ENCODE peak calls at places on chromosomes 12 and 14, in seven cellular contexts. One of them, this sample, is unnamed.

GRCh38 chr14:70130498-70130897 is 58.3 kb downstream of the SLC8A3 start:
- DNase-seq in H1: no peak
- DNase-seq in K562: no peak
- DNase-seq in GM12878: no peak
- DNase-seq in HCT116: no peak
- DNase-seq in HepG2: no peak
- DNase-seq in SK-N-SH: no peak
- DNase-seq in this sample: no peak

GRCh38 chr12:59396519-59396918 is 199.3 kb upstream of the SLC16A7 start:
- DNase-seq in H1: no peak
- DNase-seq in K562: no peak
- DNase-seq in GM12878: no peak
- DNase-seq in HCT116: no peak
- DNase-seq in HepG2: no peak
- DNase-seq in SK-N-SH: no peak
- DNase-seq in this sample: no peak

GRCh38 chr12:71441836-71442566 is 2.4 kb downstream of the LGR5 start:
- DNase-seq in H1: no peak
- DNase-seq in K562: no peak
- DNase-seq in GM12878: no peak
- DNase-seq in HCT116: no peak
- DNase-seq in HepG2: no peak
- DNase-seq in SK-N-SH: no peak
- DNase-seq in this sample: no peak

GRCh38 chr14:21476526-21476924 is 234 bp downstream of the RAB2B start:
- DNase-seq in H1: no peak
- DNase-seq in K562: peak
- DNase-seq in GM12878: no peak
- DNase-seq in HCT116: no peak
- DNase-seq in HepG2: peak
- DNase-seq in SK-N-SH: peak
- DNase-seq in this sample: peak

GRCh38 chr12:54571857-54572195 is 16.6 kb downstream of the PPP1R1A start:
- DNase-seq in H1: no peak
- DNase-seq in K562: no peak
- DNase-seq in GM12878: no peak
- DNase-seq in HCT116: no peak
- DNase-seq in HepG2: no peak
- DNase-seq in SK-N-SH: no peak
- DNase-seq in this sample: no peak

GRCh38 chr12:91422107-91422506 is 239.5 kb upstream of the DCN start:
- DNase-seq in H1: no peak
- DNase-seq in K562: no peak
- DNase-seq in GM12878: no peak
- DNase-seq in HCT116: no peak
- DNase-seq in HepG2: no peak
- DNase-seq in SK-N-SH: no peak
- DNase-seq in this sample: peak

GRCh38 chr12:26939192-26939832 is 1.0 kb downstream of the FGFR1OP2 start:
- DNase-seq in H1: no peak
- DNase-seq in K562: peak
- DNase-seq in GM12878: peak
- DNase-seq in HCT116: no peak
- DNase-seq in HepG2: no peak
- DNase-seq in SK-N-SH: no peak
- DNase-seq in this sample: peak

GRCh38 chr14:103880334-103880985 is 33.1 kb upstream of the PPP1R13B start:
- DNase-seq in H1: no peak
- DNase-seq in K562: no peak
- DNase-seq in GM12878: no peak
- DNase-seq in HCT116: no peak
- DNase-seq in HepG2: no peak
- DNase-seq in SK-N-SH: peak
- DNase-seq in this sample: peak

GRCh38 chr14:99395904-99396530 is 84.6 kb downstream of the SETD3 start:
- DNase-seq in H1: peak
- DNase-seq in K562: no peak
- DNase-seq in GM12878: no peak
- DNase-seq in HCT116: peak
- DNase-seq in HepG2: no peak
- DNase-seq in SK-N-SH: no peak
- DNase-seq in this sample: no peak

GRCh38 chr12:110750784-110751461 is 8.2 kb upstream of the PPP1CC start:
- DNase-seq in H1: no peak
- DNase-seq in K562: no peak
- DNase-seq in GM12878: no peak
- DNase-seq in HCT116: no peak
- DNase-seq in HepG2: no peak
- DNase-seq in SK-N-SH: no peak
- DNase-seq in this sample: no peak

GRCh38 chr12:85874064-85874463 is at the start of gene NTS:
- DNase-seq in H1: no peak
- DNase-seq in K562: no peak
- DNase-seq in GM12878: no peak
- DNase-seq in HCT116: no peak
- DNase-seq in HepG2: no peak
- DNase-seq in SK-N-SH: no peak
- DNase-seq in this sample: peak

GRCh38 chr12:15227004-15227679 is 5.9 kb upstream of the RERG start:
- DNase-seq in H1: peak
- DNase-seq in K562: peak
- DNase-seq in GM12878: no peak
- DNase-seq in HCT116: peak
- DNase-seq in HepG2: peak
- DNase-seq in SK-N-SH: peak
- DNase-seq in this sample: peak

GRCh38 chr14:76922599-76922998 is 96.4 kb downstream of the LRRC74A start:
- DNase-seq in H1: no peak
- DNase-seq in K562: no peak
- DNase-seq in GM12878: no peak
- DNase-seq in HCT116: no peak
- DNase-seq in HepG2: no peak
- DNase-seq in SK-N-SH: no peak
- DNase-seq in this sample: no peak

GRCh38 chr14:103496776-103497175 is 25.9 kb downstream of the CKB start:
- DNase-seq in H1: no peak
- DNase-seq in K562: no peak
- DNase-seq in GM12878: no peak
- DNase-seq in HCT116: no peak
- DNase-seq in HepG2: no peak
- DNase-seq in SK-N-SH: no peak
- DNase-seq in this sample: no peak

GRCh38 chr12:132597333-132598283 is 12.8 kb downstream of the LRCOL1 start:
- DNase-seq in H1: peak
- DNase-seq in K562: peak
- DNase-seq in GM12878: no peak
- DNase-seq in HCT116: peak
- DNase-seq in HepG2: no peak
- DNase-seq in SK-N-SH: no peak
- DNase-seq in this sample: peak

GRCh38 chr12:6063379-6063735 is 61.1 kb downstream of the VWF start:
- DNase-seq in H1: no peak
- DNase-seq in K562: no peak
- DNase-seq in GM12878: no peak
- DNase-seq in HCT116: no peak
- DNase-seq in HepG2: no peak
- DNase-seq in SK-N-SH: no peak
- DNase-seq in this sample: no peak

GRCh38 chr12:111687255-111687654 is 1.4 kb downstream of the ACAD10 start:
- DNase-seq in H1: no peak
- DNase-seq in K562: peak
- DNase-seq in GM12878: peak
- DNase-seq in HCT116: no peak
- DNase-seq in HepG2: peak
- DNase-seq in SK-N-SH: peak
- DNase-seq in this sample: peak

GRCh38 chr12:103470664-103471063 is 25.1 kb downstream of the C12orf42 start:
- DNase-seq in H1: no peak
- DNase-seq in K562: no peak
- DNase-seq in GM12878: no peak
- DNase-seq in HCT116: no peak
- DNase-seq in HepG2: no peak
- DNase-seq in SK-N-SH: no peak
- DNase-seq in this sample: no peak

GRCh38 chr12:11553871-11554533 is 95.5 kb upstream of the ETV6 start:
- DNase-seq in H1: no peak
- DNase-seq in K562: peak
- DNase-seq in GM12878: peak
- DNase-seq in HCT116: peak
- DNase-seq in HepG2: peak
- DNase-seq in SK-N-SH: peak
- DNase-seq in this sample: peak

GRCh38 chr14:103393687-103394626 is 8.7 kb downstream of the MARK3 start:
- DNase-seq in H1: no peak
- DNase-seq in K562: peak
- DNase-seq in GM12878: no peak
- DNase-seq in HCT116: no peak
- DNase-seq in HepG2: no peak
- DNase-seq in SK-N-SH: peak
- DNase-seq in this sample: peak

GRCh38 chr14:90599748-90600507 is 203.1 kb downstream of the CALM1 start:
- DNase-seq in H1: no peak
- DNase-seq in K562: no peak
- DNase-seq in GM12878: no peak
- DNase-seq in HCT116: no peak
- DNase-seq in HepG2: peak
- DNase-seq in SK-N-SH: no peak
- DNase-seq in this sample: peak

GRCh38 chr12:22543246-22544037 is 900 bp downstream of the C2CD5 start:
- DNase-seq in H1: peak
- DNase-seq in K562: peak
- DNase-seq in GM12878: peak
- DNase-seq in HCT116: no peak
- DNase-seq in HepG2: peak
- DNase-seq in SK-N-SH: no peak
- DNase-seq in this sample: peak

GRCh38 chr14:32298346-32298745 is 30.8 kb upstream of the AKAP6 start:
- DNase-seq in H1: no peak
- DNase-seq in K562: no peak
- DNase-seq in GM12878: no peak
- DNase-seq in HCT116: no peak
- DNase-seq in HepG2: no peak
- DNase-seq in SK-N-SH: no peak
- DNase-seq in this sample: no peak

GRCh38 chr12:89350661-89351488 is 1.4 kb downstream of the DUSP6 start:
- DNase-seq in H1: no peak
- DNase-seq in K562: no peak
- DNase-seq in GM12878: no peak
- DNase-seq in HCT116: no peak
- DNase-seq in HepG2: no peak
- DNase-seq in SK-N-SH: no peak
- DNase-seq in this sample: peak

GRCh38 chr12:92074889-92075288 is 70.8 kb downstream of the BTG1 start:
- DNase-seq in H1: no peak
- DNase-seq in K562: no peak
- DNase-seq in GM12878: no peak
- DNase-seq in HCT116: no peak
- DNase-seq in HepG2: no peak
- DNase-seq in SK-N-SH: no peak
- DNase-seq in this sample: no peak

DNA sequence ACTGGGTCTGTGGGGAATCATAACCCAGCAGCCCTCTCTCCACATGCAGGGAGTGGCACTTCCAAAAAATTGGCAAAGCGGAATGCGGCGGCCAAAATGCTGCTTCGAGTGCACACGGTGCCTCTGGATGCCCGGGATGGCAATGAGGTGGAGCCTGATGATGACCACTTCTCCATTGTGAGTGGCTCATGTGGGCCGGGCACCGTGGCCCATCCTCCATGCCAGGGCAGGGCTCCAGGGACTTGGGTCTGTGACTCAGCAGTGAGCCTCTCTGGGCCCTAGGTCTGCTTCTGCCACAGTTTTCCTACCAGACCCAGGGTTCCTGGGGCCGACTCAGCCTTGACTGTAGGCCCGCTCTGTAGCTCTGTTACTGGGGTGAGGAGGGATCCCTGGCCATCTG is 2.2 kb downstream of the NPFF start:
- DNase-seq in H1: no peak
- DNase-seq in K562: no peak
- DNase-seq in GM12878: no peak
- DNase-seq in HCT116: no peak
- DNase-seq in HepG2: no peak
- DNase-seq in SK-N-SH: no peak
- DNase-seq in this sample: no peak
- TF ChIP-seq JUND in H1: no peak
- TF ChIP-seq JUND in K562: no peak
- TF ChIP-seq JUND in GM12878: no peak
- TF ChIP-seq JUND in HCT116: no peak
- TF ChIP-seq JUND in HepG2: no peak
- TF ChIP-seq JUND in SK-N-SH: no peak
- TF ChIP-seq JUND in this sample: no peak

GRCh38 chr14:36226164-36226563 is 49.6 kb upstream of the PTCSC3 start:
- DNase-seq in H1: no peak
- DNase-seq in K562: no peak
- DNase-seq in GM12878: no peak
- DNase-seq in HCT116: no peak
- DNase-seq in HepG2: no peak
- DNase-seq in SK-N-SH: no peak
- DNase-seq in this sample: no peak
- TF ChIP-seq JUND in H1: no peak
- TF ChIP-seq JUND in K562: no peak
- TF ChIP-seq JUND in GM12878: no peak
- TF ChIP-seq JUND in HCT116: no peak
- TF ChIP-seq JUND in HepG2: no peak
- TF ChIP-seq JUND in SK-N-SH: no peak
- TF ChIP-seq JUND in this sample: no peak

DNA sequence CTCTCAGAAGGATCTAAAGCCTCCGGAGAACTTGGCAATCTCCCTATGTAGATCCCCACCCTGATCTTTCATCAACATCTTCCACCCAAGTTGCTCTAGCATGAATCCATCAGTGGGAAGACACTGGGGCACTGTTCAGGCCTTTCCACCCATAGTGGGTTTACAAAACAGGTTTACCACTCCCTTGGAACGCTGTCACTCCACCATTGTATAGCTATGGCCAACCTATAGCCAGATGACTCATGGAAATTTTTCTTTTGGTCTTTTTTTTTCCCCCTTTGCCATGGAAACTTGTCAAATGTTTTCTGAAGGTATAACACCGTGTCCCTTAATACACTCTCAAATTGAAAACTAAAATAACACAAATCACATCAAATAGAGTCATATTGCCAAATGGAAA is 10.8 kb upstream of the HSPB8 start:
- DNase-seq in H1: no peak
- DNase-seq in K562: no peak
- DNase-seq in GM12878: no peak
- DNase-seq in HCT116: no peak
- DNase-seq in HepG2: no peak
- DNase-seq in SK-N-SH: no peak
- DNase-seq in this sample: no peak
- TF ChIP-seq JUND in H1: no peak
- TF ChIP-seq JUND in K562: no peak
- TF ChIP-seq JUND in GM12878: no peak
- TF ChIP-seq JUND in HCT116: no peak
- TF ChIP-seq JUND in HepG2: no peak
- TF ChIP-seq JUND in SK-N-SH: no peak
- TF ChIP-seq JUND in this sample: no peak

DNA sequence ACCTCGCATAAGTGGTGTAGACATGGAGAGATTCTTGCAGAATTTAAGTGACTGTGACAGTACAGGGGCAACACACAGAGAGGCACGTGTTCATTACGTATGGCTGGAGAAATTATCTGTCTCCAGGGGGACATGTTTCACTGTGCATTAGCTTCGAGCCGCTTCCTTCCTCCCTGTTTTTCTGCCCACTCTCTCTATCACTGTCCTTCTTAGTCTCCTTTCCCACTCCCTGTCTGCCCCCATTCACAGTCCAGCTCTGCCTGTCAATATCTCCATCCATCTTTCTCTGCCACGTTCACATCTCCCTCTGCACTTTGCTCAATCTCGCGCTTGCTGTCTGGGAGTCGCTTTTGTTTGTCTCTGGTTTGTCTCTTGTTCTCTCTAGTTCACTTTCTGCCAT is 11.5 kb upstream of the C14orf93 start:
- DNase-seq in H1: no peak
- DNase-seq in K562: peak
- DNase-seq in GM12878: no peak
- DNase-seq in HCT116: no peak
- DNase-seq in HepG2: no peak
- DNase-seq in SK-N-SH: no peak
- DNase-seq in this sample: no peak
- TF ChIP-seq JUND in H1: no peak
- TF ChIP-seq JUND in K562: no peak
- TF ChIP-seq JUND in GM12878: no peak
- TF ChIP-seq JUND in HCT116: no peak
- TF ChIP-seq JUND in HepG2: no peak
- TF ChIP-seq JUND in SK-N-SH: no peak
- TF ChIP-seq JUND in this sample: no peak